ENCODE peak calls at places on chromosome 20, in six cellular contexts. R, P, O, V, U and M are unnamed samples.

GRCh38 chr20:51639206-51639832 is 96.8 kb upstream of the NFATC2 start:
- DNase-seq in O (peak; percentile 18), V (peak; percentile 72), P (no peak), R (no peak), U (peak; percentile 39), M (peak; percentile 54)

GRCh38 chr20:47706345-47706744 is 78.9 kb downstream of the SULF2 start:
- DNase-seq in V (no peak), O (no peak), P (no peak), R (no peak), U (no peak), M (no peak)

GRCh38 chr20:25361287-25361683 is 29.4 kb downstream of the ABHD12 start:
- DNase-seq in P (no peak), U (no peak), V (peak; percentile 51), R (no peak), O (no peak), M (peak; percentile 11)

GRCh38 chr20:53413188-53413631 is 180.4 kb downstream of the ZNF217 start:
- DNase-seq in V (peak; percentile 30), U (no peak), P (no peak), R (no peak), O (no peak), M (no peak)

GRCh38 chr20:63048516-63049190 is 41.9 kb upstream of the BHLHE23 start:
- DNase-seq in P (no peak), U (no peak), R (no peak), O (no peak), V (no peak), M (no peak)

GRCh38 chr20:1688886-1689538 is 31.4 kb upstream of the SIRPG start:
- DNase-seq in P (no peak), U (no peak), O (no peak), V (no peak), R (no peak), M (no peak)

GRCh38 chr20:41956316-41957050 is 338.3 kb upstream of the CHD6 start:
- DNase-seq in V (no peak), P (no peak), R (no peak), U (peak; percentile 9), O (no peak), M (no peak)

GRCh38 chr20:51995551-51995951 is 193.2 kb upstream of the SALL4 start:
- DNase-seq in V (no peak), O (no peak), U (no peak), R (no peak), P (no peak), M (no peak)

GRCh38 chr20:33687993-33688937 is 2.1 kb upstream of the E2F1 start:
- DNase-seq in O (no peak), P (no peak), U (no peak), R (no peak), V (no peak), M (no peak)

GRCh38 chr20:50388733-50389436 is 121.3 kb upstream of the PTPN1 start:
- DNase-seq in O (no peak), U (no peak), P (no peak), V (no peak), R (no peak), M (no peak)

GRCh38 chr20:25036331-25036936 is 21.5 kb downstream of the ACSS1 start:
- DNase-seq in V (no peak), P (no peak), R (no peak), U (peak; percentile 48), O (no peak), M (no peak)

GRCh38 chr20:1876975-1877603 is 18.1 kb upstream of the SIRPA start:
- DNase-seq in O (no peak), U (no peak), P (no peak), R (no peak), V (peak; percentile 60), M (no peak)

GRCh38 chr20:35466856-35467255 is 11.5 kb downstream of the CEP250 start:
- DNase-seq in V (no peak), O (no peak), U (no peak), P (no peak), R (no peak), M (no peak)

GRCh38 chr20:21982559-21982958 is 277.1 kb downstream of the PAX1 start:
- DNase-seq in P (no peak), O (no peak), R (no peak), V (no peak), U (no peak), M (no peak)

GRCh38 chr20:58179432-58180099 is 48.9 kb downstream of the ANKRD60 start:
- DNase-seq in V (peak; percentile 18), U (peak; percentile 11), O (peak; percentile 35), P (peak; percentile 92), R (no peak), M (peak; percentile 15)

GRCh38 chr20:53502820-53503219 is 90.8 kb downstream of the ZNF217 start:
- DNase-seq in O (no peak), R (no peak), U (no peak), V (no peak), P (no peak), M (no peak)

GRCh38 chr20:51156796-51157119 is 133.9 kb upstream of the KCNG1 start:
- DNase-seq in P (no peak), V (no peak), O (no peak), R (no peak), U (no peak), M (peak; percentile 31)